ENCODE peak calls at places on chromosome 19, in four cellular contexts. G is HAP-1, A is HS-5, D is T-helper 2 cell. E is an unnamed sample.

GRCh38 chr19:3725640-3726310 is 17.6 kb downstream of the TJP3 start:
- DNase-seq in D (no peak), A (no peak), G (no peak), E (no peak)

GRCh38 chr19:2984196-2984490 is 6.8 kb downstream of the TLE6 start:
- DNase-seq in A (no peak), G (no peak), D (no peak), E (peak; percentile 70)

GRCh38 chr19:40717880-40718773 is 1.2 kb downstream of the ITPKC start:
- DNase-seq in D (no peak), G (peak; percentile 28), A (no peak), E (peak; percentile 48)

GRCh38 chr19:7772752-7773291 is 9.8 kb downstream of the CLEC4M start:
- DNase-seq in A (no peak), G (no peak), D (no peak), E (peak; percentile 57)

GRCh38 chr19:7742991-7743390 is 4.3 kb downstream of the CD209 start:
- DNase-seq in G (no peak), A (no peak), D (no peak), E (no peak)

GRCh38 chr19:1492474-1493006 is 1.6 kb downstream of the REEP6 start:
- DNase-seq in A (no peak), D (no peak), G (no peak), E (no peak)

GRCh38 chr19:19539738-19540703 is 2.0 kb downstream of the CILP2 start:
- DNase-seq in D (peak; percentile 65), G (peak; percentile 70), A (no peak), E (no peak)

GRCh38 chr19:34574704-34575103 is 93.1 kb downstream of the WTIP start:
- DNase-seq in D (no peak), A (no peak), G (no peak), E (peak; percentile 72)

GRCh38 chr19:2049741-2050348 is 1.2 kb downstream of the MKNK2 start:
- DNase-seq in G (peak; percentile 67), D (peak; percentile 41), A (no peak), E (peak; percentile 90)

GRCh38 chr19:42185281-42185680 is 32.2 kb downstream of the DEDD2 start:
- DNase-seq in A (no peak), D (no peak), G (no peak), E (no peak)

GRCh38 chr19:11338569-11339253 is 746 bp downstream of the RAB3D start:
- DNase-seq in D (no peak), G (no peak), A (no peak), E (no peak)

GRCh38 chr19:10602330-10603083 is 15.4 kb upstream of the AP1M2 start:
- DNase-seq in G (peak; percentile 90), D (peak; percentile 83), A (peak; percentile 15), E (peak; percentile 95)

GRCh38 chr19:2602391-2603181 is 99.9 kb downstream of the GNG7 start:
- DNase-seq in G (no peak), A (no peak), D (no peak), E (peak; percentile 24)

GRCh38 chr19:37972803-37973202 is 65.8 kb downstream of the SIPA1L3 start:
- DNase-seq in A (no peak), D (no peak), G (no peak), E (no peak)

GRCh38 chr19:42422576-42423461 is 4.4 kb downstream of the LIPE start:
- DNase-seq in G (peak; percentile 70), D (no peak), A (no peak), E (peak; percentile 91)

E was measured in Karpas-422.